ENCODE peak calls at places on chromosome 22, in nine cellular contexts. C is astrocyte of the spinal cord, P is AG09309, V is endothelial cell, T is OCI-LY7, H is astrocyte of the cerebellum, K is epithelial cell of esophagus, F is fibroblast of pulmonary artery, O is dorsolateral prefrontal cortex. R is an unnamed sample.

GRCh38 chr22:30210235-30210831 is 36.2 kb downstream of the LIF start:
- DNase-seq in O (no peak), F (peak), V (no peak), T (no peak), K (peak), C (peak), H (no peak), P (no peak), R (peak)

GRCh38 chr22:17633217-17633997 is 4.9 kb upstream of the ATP6V1E1 start:
- DNase-seq in K (peak), F (peak), O (no peak), H (peak), P (peak), T (no peak), C (peak), V (no peak), R (peak)

GRCh38 chr22:48968201-48968959 is 859.3 kb downstream of the BRD1 start:
- DNase-seq in P (no peak), H (no peak), C (no peak), V (peak), T (peak), K (no peak), F (no peak), O (peak), R (no peak)

GRCh38 chr22:17984114-17984513 is 40.2 kb downstream of the MICAL3 start:
- DNase-seq in C (no peak), O (no peak), T (no peak), P (no peak), K (peak), H (no peak), F (no peak), V (no peak), R (no peak)

GRCh38 chr22:21790359-21790758 is 54.8 kb upstream of the YPEL1 start:
- DNase-seq in O (no peak), H (no peak), C (no peak), T (no peak), P (no peak), V (no peak), F (no peak), K (peak), R (no peak)

GRCh38 chr22:20319745-20320658 is at the start of gene DGCR6L:
- DNase-seq in H (peak), C (peak), V (peak), O (peak), K (peak), P (peak), T (peak), F (peak), R (peak)

GRCh38 chr22:20957118-20957690 is 9.9 kb upstream of the AIFM3 start:
- DNase-seq in V (no peak), H (no peak), K (no peak), P (no peak), O (peak), C (no peak), T (no peak), F (no peak), R (peak)

GRCh38 chr22:48758021-48758561 is 1069.6 kb downstream of the BRD1 start:
- DNase-seq in T (no peak), F (no peak), H (no peak), K (no peak), P (no peak), V (peak), C (no peak), O (peak), R (no peak)

GRCh38 chr22:36552300-36552699 is 23.3 kb upstream of the EIF3D start:
- DNase-seq in C (no peak), K (no peak), O (no peak), H (no peak), V (no peak), F (no peak), P (no peak), T (peak), R (no peak)

GRCh38 chr22:26259510-26259909 is 90.2 kb downstream of the SEZ6L start:
- DNase-seq in K (peak), C (peak), T (peak), V (peak), H (no peak), F (peak), O (no peak), P (no peak), R (peak)

GRCh38 chr22:25054943-25055511 is 102.5 kb downstream of the KIAA1671 start:
- DNase-seq in P (no peak), H (no peak), C (no peak), K (peak), T (no peak), O (peak), V (no peak), F (no peak), R (no peak)

GRCh38 chr22:22009661-22010060 is 27.1 kb upstream of the TOP3B start:
- DNase-seq in O (no peak), P (no peak), H (no peak), K (peak), F (no peak), T (no peak), C (no peak), V (no peak), R (no peak)

GRCh38 chr22:40240671-40241070 is 62.9 kb downstream of the TNRC6B start:
- DNase-seq in P (no peak), O (no peak), T (no peak), V (no peak), K (peak), H (no peak), F (no peak), C (no peak), R (no peak)

GRCh38 chr22:30392661-30393321 is 4.0 kb upstream of the SEC14L2 start:
- DNase-seq in F (no peak), C (no peak), H (no peak), P (no peak), V (no peak), T (peak), O (peak), K (no peak), R (no peak)

GRCh38 chr22:26169312-26170111 is at the start of gene SEZ6L:
- DNase-seq in F (no peak), T (no peak), P (no peak), O (peak), K (no peak), H (no peak), C (no peak), V (peak), R (no peak)

GRCh38 chr22:34776827-34777226 is 289.1 kb upstream of the ISX start:
- DNase-seq in K (no peak), O (no peak), C (no peak), H (no peak), P (no peak), V (no peak), F (no peak), T (no peak), R (no peak)

GRCh38 chr22:30253205-30253852 is 6.8 kb upstream of the LIF start:
- DNase-seq in H (no peak), P (no peak), F (peak), C (peak), T (no peak), O (peak), K (no peak), V (no peak), R (peak)

GRCh38 chr22:45446216-45446615 is 32.7 kb downstream of the RIBC2 start:
- DNase-seq in O (no peak), K (no peak), H (no peak), T (no peak), F (no peak), V (no peak), P (no peak), C (no peak), R (no peak)

GRCh38 chr22:47398921-47399790 is 636.7 kb downstream of the TBC1D22A start:
- DNase-seq in H (no peak), V (no peak), P (no peak), F (no peak), O (no peak), T (no peak), K (no peak), C (no peak), R (no peak)

GRCh38 chr22:40345801-40346177 is 511 bp upstream of the ADSL start:
- DNase-seq in T (peak), F (peak), K (peak), H (no peak), O (no peak), V (no peak), P (no peak), C (no peak), R (no peak)

GRCh38 chr22:19041403-19042074 is 80.7 kb downstream of the DGCR2 start:
- DNase-seq in P (no peak), K (no peak), V (no peak), H (no peak), C (no peak), T (no peak), O (no peak), F (no peak), R (no peak)

GRCh38 chr22:46781291-46781690 is 18.8 kb downstream of the TBC1D22A start:
- DNase-seq in P (no peak), F (no peak), T (no peak), O (no peak), V (no peak), H (no peak), C (no peak), K (no peak), R (no peak)

GRCh38 chr22:22506736-22507135 is 1.8 kb downstream of the ZNF280B start:
- DNase-seq in C (no peak), O (no peak), V (no peak), H (no peak), P (no peak), F (no peak), K (no peak), T (no peak), R (no peak)

GRCh38 chr22:40635008-40635939 is 1.2 kb downstream of the MRTFA start:
- DNase-seq in K (peak), T (no peak), H (no peak), P (no peak), F (peak), O (no peak), V (no peak), C (peak), R (no peak)

GRCh38 chr22:19888131-19888746 is 33.6 kb upstream of the GNB1L start:
- DNase-seq in F (no peak), O (no peak), V (no peak), P (no peak), T (no peak), H (no peak), C (no peak), K (no peak), R (no peak)

GRCh38 chr22:19196841-19197612 is 18.5 kb upstream of the SLC25A1 start:
- DNase-seq in C (no peak), T (no peak), P (no peak), H (no peak), F (no peak), K (no peak), O (no peak), V (no peak), R (no peak)

GRCh38 chr22:35634015-35634414 is 14.2 kb upstream of the APOL6 start:
- DNase-seq in H (no peak), O (no peak), V (no peak), K (no peak), F (no peak), P (no peak), T (peak), C (no peak), R (no peak)

GRCh38 chr22:20566420-20567260 is 59.2 kb downstream of the MED15 start:
- DNase-seq in H (peak), O (no peak), T (no peak), F (peak), K (peak), C (peak), V (no peak), P (peak), R (no peak)

GRCh38 chr22:32469799-32470212 is 4.8 kb upstream of the FBXO7 start:
- DNase-seq in K (peak), F (peak), T (no peak), H (no peak), O (peak), P (peak), V (no peak), C (peak), R (no peak)

GRCh38 chr22:36635483-36635882 is 68.1 kb downstream of the CACNG2 start:
- DNase-seq in F (no peak), P (no peak), O (no peak), C (no peak), H (no peak), V (no peak), T (no peak), K (no peak), R (no peak)

GRCh38 chr22:39152024-39152510 is 413 bp downstream of the CBX7 start:
- DNase-seq in P (no peak), H (no peak), C (no peak), T (no peak), F (no peak), K (no peak), V (no peak), O (no peak), R (no peak)

GRCh38 chr22:39949964-39950737 is 10.0 kb upstream of the TMA7B start:
- DNase-seq in O (no peak), T (peak), P (no peak), F (no peak), V (no peak), C (no peak), H (no peak), K (no peak), R (no peak)

GRCh38 chr22:48663297-48663696 is 1164.4 kb downstream of the BRD1 start:
- DNase-seq in K (no peak), P (no peak), O (no peak), F (peak), V (no peak), H (no peak), T (peak), C (no peak), R (no peak)

GRCh38 chr22:39901519-39902146 is 749 bp downstream of the GRAP2 start:
- DNase-seq in V (no peak), H (no peak), P (no peak), F (no peak), K (no peak), T (no peak), C (no peak), O (no peak), R (no peak)

GRCh38 chr22:26702906-26703830 is 45.8 kb downstream of the MIAT start:
- DNase-seq in P (no peak), K (no peak), O (no peak), C (peak), V (no peak), T (no peak), F (no peak), H (peak), R (no peak)

GRCh38 chr22:19884161-19884953 is 29.7 kb upstream of the GNB1L start:
- DNase-seq in V (no peak), T (no peak), P (no peak), H (no peak), O (no peak), F (no peak), K (no peak), C (no peak), R (no peak)

GRCh38 chr22:50622723-50623327 is 5.1 kb downstream of the ARSA start:
- DNase-seq in V (no peak), P (no peak), O (no peak), T (peak), C (no peak), F (no peak), K (peak), H (no peak), R (peak)
- TF ChIP-seq CTCF in V (no peak), P (no peak), O (no peak), T (no peak), C (no peak), F (no peak), K (peak), H (no peak), R (no peak)

GRCh38 chr22:23521442-23522113 is 58.5 kb downstream of the IGLL1 start:
- DNase-seq in P (peak), K (peak), H (peak), O (peak), V (peak), C (peak), F (peak), T (peak), R (peak)
- TF ChIP-seq CTCF in P (no peak), K (no peak), H (no peak), O (no peak), V (no peak), C (no peak), F (no peak), T (peak), R (no peak)

DNA sequence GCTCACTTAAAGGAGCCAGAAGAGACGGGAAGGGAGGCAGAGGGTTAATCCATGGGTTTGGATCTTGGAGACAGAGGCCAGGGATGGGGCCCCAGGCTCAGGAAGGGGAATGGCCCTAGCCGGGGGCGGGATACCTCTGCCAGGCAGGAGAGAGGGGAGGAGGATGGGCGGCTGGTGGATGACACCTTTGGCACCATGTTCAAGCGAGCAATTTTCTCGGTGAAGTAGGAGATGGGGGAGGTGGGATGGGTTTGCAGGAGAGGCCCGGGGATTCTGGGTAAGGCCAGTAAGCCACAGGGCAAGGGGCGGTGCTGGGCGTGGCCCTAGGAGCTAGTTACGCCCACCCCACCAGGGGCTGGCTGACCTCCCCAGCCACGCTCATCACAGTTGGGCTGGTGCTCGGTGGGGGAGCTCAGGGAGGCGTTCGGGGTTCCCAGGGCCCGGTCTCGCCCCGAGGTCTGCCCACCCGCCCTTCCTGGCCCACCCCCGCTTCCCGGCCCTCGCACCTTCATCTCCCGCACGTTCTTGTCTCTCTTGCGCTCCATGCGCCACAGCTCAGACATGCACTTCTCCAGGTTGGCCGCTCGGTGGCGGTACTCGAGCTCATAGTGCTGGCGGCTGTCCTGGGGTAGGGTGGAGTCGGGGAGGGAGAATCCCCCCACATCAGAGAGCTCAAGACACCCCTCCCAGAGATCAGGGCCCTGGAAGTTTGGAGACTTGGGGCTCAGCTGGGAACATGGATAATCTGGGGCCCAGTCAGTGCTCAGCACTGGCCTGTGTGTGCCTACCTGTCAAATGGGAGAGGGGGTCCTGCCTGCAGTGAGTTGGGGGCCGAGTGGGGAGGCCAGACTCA is 12.7 kb downstream of the BAIAP2L2 start:
- DNase-seq in T (no peak), O (no peak), P (no peak), F (peak), V (peak), K (no peak), C (no peak), H (no peak), R (no peak)
- TF ChIP-seq CTCF in T (no peak), O (no peak), P (peak), F (peak), V (peak), K (peak), C (peak), H (peak), R (no peak)

DNA sequence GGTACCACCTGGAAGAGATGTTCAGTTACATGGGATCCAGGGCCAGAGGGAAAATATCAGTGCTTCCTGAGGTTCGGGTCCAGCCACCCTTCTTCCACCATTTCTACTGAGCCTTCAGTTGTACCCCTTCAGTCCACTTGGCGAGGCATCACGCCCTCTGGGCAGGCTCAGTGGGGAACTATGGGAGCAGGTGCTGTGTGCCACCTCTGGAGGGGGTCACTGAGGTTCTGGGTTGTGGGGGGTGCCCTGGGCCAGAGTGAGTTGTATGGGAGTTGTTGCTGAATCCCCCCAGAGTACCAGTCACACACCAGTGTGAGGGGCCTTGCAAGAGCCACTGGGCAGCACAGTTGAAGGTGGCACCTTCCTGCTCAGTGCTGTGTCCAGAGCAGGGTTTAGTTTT is 2.7 kb upstream of the SREBF2 start:
- DNase-seq in P (no peak), H (no peak), T (peak), F (no peak), V (no peak), K (no peak), C (no peak), O (no peak), R (no peak)
- TF ChIP-seq CTCF in P (no peak), H (no peak), T (peak), F (no peak), V (no peak), K (no peak), C (no peak), O (no peak), R (no peak)

GRCh38 chr22:27825174-27825573 is 23.6 kb upstream of the MN1 start:
- DNase-seq in V (no peak), T (peak), F (no peak), H (no peak), K (no peak), C (no peak), O (no peak), P (no peak), R (no peak)
- TF ChIP-seq CTCF in V (peak), T (peak), F (peak), H (peak), K (peak), C (peak), O (no peak), P (peak), R (no peak)

DNA sequence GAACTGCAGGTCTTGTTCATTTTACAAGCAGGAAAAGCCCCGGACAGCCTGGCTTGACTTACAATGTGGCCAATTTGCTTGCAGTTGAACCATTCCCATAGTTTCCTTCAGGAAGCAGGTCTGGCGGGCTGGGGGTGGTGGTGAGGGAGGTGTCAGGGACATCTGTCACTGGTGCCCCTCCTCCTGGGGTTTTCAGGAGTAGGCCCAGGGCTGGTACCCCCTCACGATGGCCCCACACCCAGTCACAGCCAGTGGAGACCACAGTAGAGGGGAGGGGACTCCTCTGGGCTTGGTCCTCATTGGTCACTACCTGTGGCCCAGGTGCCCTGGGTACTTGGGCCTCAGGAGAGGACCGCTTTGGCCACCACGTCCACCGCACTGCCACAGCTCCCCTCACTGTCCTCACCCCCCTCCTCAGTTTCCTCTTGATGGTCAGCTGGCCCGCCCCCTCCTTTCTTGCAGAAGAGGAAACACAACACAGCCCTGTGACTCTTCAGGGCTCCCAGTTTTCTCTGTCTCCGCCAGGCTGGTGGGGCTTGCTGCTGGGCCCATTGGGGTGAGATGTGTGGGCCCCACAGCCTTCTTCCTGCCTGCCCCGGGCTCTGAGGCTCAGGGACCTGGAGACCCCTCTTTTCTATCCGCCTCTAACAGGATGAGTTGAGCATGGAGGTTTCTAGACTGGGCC is 39.8 kb upstream of the SHISAL1 start:
- DNase-seq in P (no peak), K (no peak), V (no peak), F (no peak), C (no peak), H (no peak), T (no peak), O (no peak), R (no peak)
- TF ChIP-seq CTCF in P (no peak), K (no peak), V (no peak), F (no peak), C (no peak), H (no peak), T (no peak), O (no peak), R (no peak)